ENCODE peak calls at places on chromosomes 2 and 18, in four cellular contexts. One of them, this sample, is unnamed.

GRCh38 chr18:79570266-79571201 is 109.1 kb upstream of the CTDP1 start:
- DNase-seq in RWPE1: peak
- DNase-seq in sigmoid colon: peak
- DNase-seq in endothelial cell: no peak
- DNase-seq in this sample: no peak

GRCh38 chr18:564708-565561 is 15.2 kb upstream of the CETN1 start:
- DNase-seq in RWPE1: no peak
- DNase-seq in sigmoid colon: no peak
- DNase-seq in endothelial cell: no peak
- DNase-seq in this sample: no peak

GRCh38 chr2:47043142-47043890 is 111.8 kb downstream of the STPG4 start:
- DNase-seq in RWPE1: peak
- DNase-seq in sigmoid colon: peak
- DNase-seq in endothelial cell: peak
- DNase-seq in this sample: no peak

GRCh38 chr2:11551569-11552259 is 17.9 kb downstream of the GREB1 start:
- DNase-seq in RWPE1: no peak
- DNase-seq in sigmoid colon: no peak
- DNase-seq in endothelial cell: no peak
- DNase-seq in this sample: no peak

GRCh38 chr2:38856165-38856564 is 19.6 kb downstream of the DHX57 start:
- DNase-seq in RWPE1: peak
- DNase-seq in sigmoid colon: no peak
- DNase-seq in endothelial cell: no peak
- DNase-seq in this sample: no peak

GRCh38 chr2:213995400-213996105 is 415.3 kb upstream of the VWC2L start:
- DNase-seq in RWPE1: peak
- DNase-seq in sigmoid colon: no peak
- DNase-seq in endothelial cell: no peak
- DNase-seq in this sample: no peak

GRCh38 chr2:200765139-200765951 is 46.4 kb upstream of the BZW1 start:
- DNase-seq in RWPE1: peak
- DNase-seq in sigmoid colon: no peak
- DNase-seq in endothelial cell: no peak
- DNase-seq in this sample: no peak

GRCh38 chr2:179592167-179592936 is 269.1 kb downstream of the ZNF385B start:
- DNase-seq in RWPE1: no peak
- DNase-seq in sigmoid colon: no peak
- DNase-seq in endothelial cell: no peak
- DNase-seq in this sample: no peak

GRCh38 chr2:20612835-20613341 is 38.0 kb downstream of the HS1BP3 start:
- DNase-seq in RWPE1: no peak
- DNase-seq in sigmoid colon: peak
- DNase-seq in endothelial cell: no peak
- DNase-seq in this sample: no peak

GRCh38 chr18:59593291-59593717 is 103.9 kb downstream of the CCBE1 start:
- DNase-seq in RWPE1: no peak
- DNase-seq in sigmoid colon: no peak
- DNase-seq in endothelial cell: no peak
- DNase-seq in this sample: no peak

GRCh38 chr2:240403358-240404104 is 31.9 kb upstream of the GPC1 start:
- DNase-seq in RWPE1: no peak
- DNase-seq in sigmoid colon: no peak
- DNase-seq in endothelial cell: no peak
- DNase-seq in this sample: no peak

GRCh38 chr2:231640229-231640628 is 47.6 kb downstream of the TEX44 start:
- DNase-seq in RWPE1: no peak
- DNase-seq in sigmoid colon: no peak
- DNase-seq in endothelial cell: no peak
- DNase-seq in this sample: no peak

GRCh38 chr18:4060427-4061281 is 394.5 kb downstream of the DLGAP1 start:
- DNase-seq in RWPE1: no peak
- DNase-seq in sigmoid colon: no peak
- DNase-seq in endothelial cell: no peak
- DNase-seq in this sample: no peak

GRCh38 chr2:69947078-69947801 is 14.2 kb downstream of the ASPRV1 start:
- DNase-seq in RWPE1: no peak
- DNase-seq in sigmoid colon: no peak
- DNase-seq in endothelial cell: no peak
- DNase-seq in this sample: no peak

GRCh38 chr18:22723221-22723620 is 209.9 kb upstream of the RBBP8 start:
- DNase-seq in RWPE1: no peak
- DNase-seq in sigmoid colon: no peak
- DNase-seq in endothelial cell: no peak
- DNase-seq in this sample: no peak

GRCh38 chr2:219269362-219270054 is 9.7 kb upstream of the DNAJB2 start:
- DNase-seq in RWPE1: no peak
- DNase-seq in sigmoid colon: no peak
- DNase-seq in endothelial cell: no peak
- DNase-seq in this sample: no peak

GRCh38 chr2:132038179-132038882 is 123.4 kb downstream of the ANKRD30BL start:
- DNase-seq in RWPE1: no peak
- DNase-seq in sigmoid colon: no peak
- DNase-seq in endothelial cell: peak
- DNase-seq in this sample: no peak

GRCh38 chr2:157053876-157054275 is 203.6 kb upstream of the GALNT5 start:
- DNase-seq in RWPE1: no peak
- DNase-seq in sigmoid colon: no peak
- DNase-seq in endothelial cell: no peak
- DNase-seq in this sample: no peak

GRCh38 chr18:5894215-5894612 is 1.1 kb downstream of the TMEM200C start:
- DNase-seq in RWPE1: no peak
- DNase-seq in sigmoid colon: no peak
- DNase-seq in endothelial cell: no peak
- DNase-seq in this sample: no peak

GRCh38 chr2:211055438-211055837 is 499.0 kb downstream of the CPS1 start:
- DNase-seq in RWPE1: no peak
- DNase-seq in sigmoid colon: no peak
- DNase-seq in endothelial cell: peak
- DNase-seq in this sample: no peak

GRCh38 chr2:149180226-149180875 is 141.9 kb downstream of the LYPD6B start:
- DNase-seq in RWPE1: no peak
- DNase-seq in sigmoid colon: no peak
- DNase-seq in endothelial cell: no peak
- DNase-seq in this sample: no peak

GRCh38 chr2:68282814-68283812 is 30.8 kb upstream of the PPP3R1 start:
- DNase-seq in RWPE1: peak
- DNase-seq in sigmoid colon: no peak
- DNase-seq in endothelial cell: no peak
- DNase-seq in this sample: no peak

GRCh38 chr2:241324775-241325174 is 9.1 kb downstream of the SEPTIN2 start:
- DNase-seq in RWPE1: no peak
- DNase-seq in sigmoid colon: no peak
- DNase-seq in endothelial cell: no peak
- DNase-seq in this sample: no peak

GRCh38 chr2:45734336-45734735 is 82.9 kb downstream of the PRKCE start:
- DNase-seq in RWPE1: no peak
- DNase-seq in sigmoid colon: no peak
- DNase-seq in endothelial cell: no peak
- DNase-seq in this sample: no peak

GRCh38 chr2:38037325-38037724 is 38.6 kb downstream of the CYP1B1 start:
- DNase-seq in RWPE1: no peak
- DNase-seq in sigmoid colon: no peak
- DNase-seq in endothelial cell: no peak
- DNase-seq in this sample: no peak

GRCh38 chr18:59715966-59716369 is 18.7 kb upstream of the CCBE1 start:
- DNase-seq in RWPE1: peak
- DNase-seq in sigmoid colon: no peak
- DNase-seq in endothelial cell: no peak
- DNase-seq in this sample: no peak

GRCh38 chr2:95314964-95315611 is 17.9 kb downstream of the KCNIP3 start:
- DNase-seq in RWPE1: peak
- DNase-seq in sigmoid colon: no peak
- DNase-seq in endothelial cell: peak
- DNase-seq in this sample: peak

GRCh38 chr18:23675896-23676295 is 13.2 kb upstream of the ANKRD29 start:
- DNase-seq in RWPE1: no peak
- DNase-seq in sigmoid colon: no peak
- DNase-seq in endothelial cell: no peak
- DNase-seq in this sample: no peak

GRCh38 chr2:7450188-7451156 is 533.3 kb downstream of the RNF144A start:
- DNase-seq in RWPE1: no peak
- DNase-seq in sigmoid colon: no peak
- DNase-seq in endothelial cell: no peak
- DNase-seq in this sample: no peak

GRCh38 chr2:215313219-215313656 is 1.4 kb downstream of the ATIC start:
- DNase-seq in RWPE1: no peak
- DNase-seq in sigmoid colon: no peak
- DNase-seq in endothelial cell: no peak
- DNase-seq in this sample: no peak

GRCh38 chr2:101340141-101340541 is 31.6 kb upstream of the RNF149 start:
- DNase-seq in RWPE1: no peak
- DNase-seq in sigmoid colon: no peak
- DNase-seq in endothelial cell: no peak
- DNase-seq in this sample: no peak

GRCh38 chr2:71974846-71975245 is 172.8 kb downstream of the CYP26B1 start:
- DNase-seq in RWPE1: no peak
- DNase-seq in sigmoid colon: no peak
- DNase-seq in endothelial cell: no peak
- DNase-seq in this sample: no peak

GRCh38 chr2:241926541-241927311 is 57.2 kb downstream of the RTP5 start:
- DNase-seq in RWPE1: no peak
- DNase-seq in sigmoid colon: no peak
- DNase-seq in endothelial cell: no peak
- DNase-seq in this sample: no peak

GRCh38 chr2:13413989-13414388 is 697.3 kb downstream of the TRIB2 start:
- DNase-seq in RWPE1: no peak
- DNase-seq in sigmoid colon: no peak
- DNase-seq in endothelial cell: no peak
- DNase-seq in this sample: no peak

GRCh38 chr2:120565095-120565460 is 170.6 kb upstream of the GLI2 start:
- DNase-seq in RWPE1: no peak
- DNase-seq in sigmoid colon: no peak
- DNase-seq in endothelial cell: no peak
- DNase-seq in this sample: no peak

GRCh38 chr2:120565929-120566328 is 169.7 kb upstream of the GLI2 start:
- DNase-seq in RWPE1: no peak
- DNase-seq in sigmoid colon: no peak
- DNase-seq in endothelial cell: no peak
- DNase-seq in this sample: no peak

GRCh38 chr2:120566331-120567035 is 169.2 kb upstream of the GLI2 start:
- DNase-seq in RWPE1: no peak
- DNase-seq in sigmoid colon: peak
- DNase-seq in endothelial cell: no peak
- DNase-seq in this sample: no peak

GRCh38 chr2:120563616-120564015 is 172.1 kb upstream of the GLI2 start:
- DNase-seq in RWPE1: no peak
- DNase-seq in sigmoid colon: no peak
- DNase-seq in endothelial cell: no peak
- DNase-seq in this sample: no peak

DNA sequence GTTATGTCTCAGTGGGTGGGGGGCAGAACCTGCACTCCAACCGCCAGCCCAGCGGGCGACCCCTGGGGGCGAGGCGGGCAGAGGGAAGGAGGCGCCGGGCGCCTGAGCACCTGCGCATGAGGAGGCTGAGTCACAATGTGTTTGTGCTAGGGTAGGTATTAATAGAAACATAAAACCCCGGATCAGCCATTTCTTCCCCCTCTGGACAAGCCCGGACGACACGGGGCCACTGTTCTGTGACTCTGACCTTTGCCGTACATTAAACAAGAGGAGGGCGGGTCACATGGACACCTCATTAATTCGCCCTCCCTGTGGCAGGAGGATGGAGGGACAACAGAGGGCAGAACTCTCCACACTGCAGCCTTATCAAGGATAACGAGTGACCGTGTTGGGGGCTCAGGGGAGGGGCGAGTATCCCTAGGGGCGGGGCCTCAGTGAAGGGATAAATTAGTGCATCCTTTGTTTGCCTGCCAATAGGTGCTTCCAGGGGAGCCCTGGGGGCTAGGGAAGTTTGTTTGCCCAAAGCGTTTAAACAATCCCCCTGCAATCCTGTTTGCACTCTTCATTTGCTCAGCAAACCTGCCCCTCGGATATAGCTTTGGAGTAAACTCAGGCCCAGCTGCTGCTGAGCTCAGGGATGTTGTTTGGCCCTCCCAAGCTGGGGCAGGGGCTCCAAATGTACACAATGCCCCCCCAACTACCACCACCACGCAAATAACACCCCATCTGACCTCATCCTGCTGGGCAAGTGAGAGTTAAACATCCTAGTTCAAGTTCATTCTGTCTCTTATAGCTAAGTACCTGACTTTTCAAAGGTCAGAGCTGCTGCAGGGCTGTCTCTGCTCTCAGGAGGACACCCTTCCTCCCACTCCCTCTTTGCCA is 171.2 kb upstream of the GLI2 start:
- DNase-seq in RWPE1: peak
- DNase-seq in sigmoid colon: no peak
- DNase-seq in endothelial cell: no peak
- DNase-seq in this sample: no peak
- TF ChIP-seq CTCF in RWPE1: no peak
- TF ChIP-seq CTCF in sigmoid colon: no peak
- TF ChIP-seq CTCF in endothelial cell: no peak
- TF ChIP-seq CTCF in this sample: no peak

GRCh38 chr2:10042301-10043161 is 819 bp upstream of the KLF11 start:
- DNase-seq in RWPE1: no peak
- DNase-seq in sigmoid colon: peak
- DNase-seq in endothelial cell: peak
- DNase-seq in this sample: no peak
- TF ChIP-seq CTCF in RWPE1: no peak
- TF ChIP-seq CTCF in sigmoid colon: peak
- TF ChIP-seq CTCF in endothelial cell: no peak
- TF ChIP-seq CTCF in this sample: no peak

GRCh38 chr2:166419616-166419934 is 43.8 kb upstream of the SCN9A start:
- DNase-seq in RWPE1: peak
- DNase-seq in sigmoid colon: no peak
- DNase-seq in endothelial cell: no peak
- DNase-seq in this sample: no peak
- TF ChIP-seq CTCF in RWPE1: peak
- TF ChIP-seq CTCF in sigmoid colon: peak
- TF ChIP-seq CTCF in endothelial cell: peak
- TF ChIP-seq CTCF in this sample: peak

GRCh38 chr18:54928236-54928635 is 31.0 kb downstream of the CCDC68 start:
- DNase-seq in RWPE1: no peak
- DNase-seq in sigmoid colon: no peak
- DNase-seq in endothelial cell: no peak
- DNase-seq in this sample: no peak

GRCh38 chr18:54932472-54932871 is 26.8 kb downstream of the CCDC68 start:
- DNase-seq in RWPE1: no peak
- DNase-seq in sigmoid colon: no peak
- DNase-seq in endothelial cell: no peak
- DNase-seq in this sample: no peak

GRCh38 chr18:54926593-54927297 is 32.5 kb downstream of the CCDC68 start:
- DNase-seq in RWPE1: peak
- DNase-seq in sigmoid colon: no peak
- DNase-seq in endothelial cell: no peak
- DNase-seq in this sample: no peak

DNA sequence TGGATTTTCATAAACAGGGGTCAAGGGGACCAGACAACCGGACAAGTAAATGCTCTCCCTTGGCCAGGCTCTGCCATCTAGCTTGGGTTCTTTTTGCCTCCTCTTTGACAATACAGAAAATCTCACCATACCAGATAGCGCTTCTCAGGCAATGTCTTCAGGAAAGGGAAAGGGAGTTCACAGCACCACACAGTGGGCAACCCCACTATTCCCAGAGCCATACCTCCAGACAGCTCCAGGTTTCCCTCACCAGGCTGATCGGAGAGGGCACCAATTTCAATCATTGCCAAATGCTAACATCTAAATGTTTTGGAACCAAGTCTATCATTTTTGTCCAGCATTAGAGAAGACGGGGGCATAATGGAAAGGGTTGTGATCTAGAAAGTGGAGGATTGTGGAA is 28.1 kb downstream of the CCDC68 start:
- DNase-seq in RWPE1: no peak
- DNase-seq in sigmoid colon: no peak
- DNase-seq in endothelial cell: no peak
- DNase-seq in this sample: no peak
- TF ChIP-seq CTCF in RWPE1: no peak
- TF ChIP-seq CTCF in sigmoid colon: no peak
- TF ChIP-seq CTCF in endothelial cell: no peak
- TF ChIP-seq CTCF in this sample: no peak